ENCODE peak calls at places on chromosomes 2 and 18, in four cellular contexts. One of them, this sample, is unnamed.

GRCh38 chr2:16149349-16150243 is 209.2 kb downstream of the MYCN start:
- DNase-seq in pancreas: no peak
- DNase-seq in K562: no peak
- DNase-seq in choroid plexus epithelial cell: no peak
- DNase-seq in this sample: no peak

GRCh38 chr2:233689498-233689897 is 3.2 kb upstream of the UGT1A6 start:
- DNase-seq in pancreas: no peak
- DNase-seq in K562: no peak
- DNase-seq in choroid plexus epithelial cell: peak; percentile 14
- DNase-seq in this sample: no peak

GRCh38 chr18:24799720-24800119 is 339.3 kb downstream of the HRH4 start:
- DNase-seq in pancreas: no peak
- DNase-seq in K562: no peak
- DNase-seq in choroid plexus epithelial cell: no peak
- DNase-seq in this sample: no peak

GRCh38 chr2:138445227-138445626 is 56.3 kb upstream of the SPOPL start:
- DNase-seq in pancreas: no peak
- DNase-seq in K562: peak; percentile 14
- DNase-seq in choroid plexus epithelial cell: no peak
- DNase-seq in this sample: no peak

GRCh38 chr2:226087505-226088365 is 688.2 kb downstream of the NYAP2 start:
- DNase-seq in pancreas: no peak
- DNase-seq in K562: no peak
- DNase-seq in choroid plexus epithelial cell: no peak
- DNase-seq in this sample: no peak

GRCh38 chr18:48152549-48152948 is 222.1 kb upstream of the SMAD2 start:
- DNase-seq in pancreas: no peak
- DNase-seq in K562: no peak
- DNase-seq in choroid plexus epithelial cell: no peak
- DNase-seq in this sample: no peak

GRCh38 chr2:167553635-167554034 is 665.4 kb downstream of the XIRP2 start:
- DNase-seq in pancreas: no peak
- DNase-seq in K562: no peak
- DNase-seq in choroid plexus epithelial cell: no peak
- DNase-seq in this sample: no peak

GRCh38 chr2:98505311-98505808 is 60.7 kb downstream of the INPP4A start:
- DNase-seq in pancreas: no peak
- DNase-seq in K562: no peak
- DNase-seq in choroid plexus epithelial cell: no peak
- DNase-seq in this sample: no peak

GRCh38 chr2:31764169-31764568 is 183.4 kb upstream of the SRD5A2 start:
- DNase-seq in pancreas: no peak
- DNase-seq in K562: no peak
- DNase-seq in choroid plexus epithelial cell: no peak
- DNase-seq in this sample: no peak

GRCh38 chr2:127052068-127052770 is 54.7 kb downstream of the BIN1 start:
- DNase-seq in pancreas: no peak
- DNase-seq in K562: no peak
- DNase-seq in choroid plexus epithelial cell: no peak
- DNase-seq in this sample: no peak

GRCh38 chr2:160308915-160309314 is 108.8 kb upstream of the ITGB6 start:
- DNase-seq in pancreas: no peak
- DNase-seq in K562: no peak
- DNase-seq in choroid plexus epithelial cell: peak; percentile 79
- DNase-seq in this sample: no peak

GRCh38 chr2:217530399-217531100 is 472.2 kb downstream of the TNS1 start:
- DNase-seq in pancreas: peak; percentile 29
- DNase-seq in K562: no peak
- DNase-seq in choroid plexus epithelial cell: no peak
- DNase-seq in this sample: no peak

GRCh38 chr18:58218111-58218510 is 174.1 kb downstream of the NEDD4L start:
- DNase-seq in pancreas: no peak
- DNase-seq in K562: no peak
- DNase-seq in choroid plexus epithelial cell: peak; percentile 46
- DNase-seq in this sample: no peak

GRCh38 chr2:69278366-69278765 is 108.7 kb downstream of the GFPT1 start:
- DNase-seq in pancreas: no peak
- DNase-seq in K562: no peak
- DNase-seq in choroid plexus epithelial cell: peak; percentile 47
- DNase-seq in this sample: no peak

GRCh38 chr2:4134881-4135565 is 431.6 kb downstream of the DCDC2C start:
- DNase-seq in pancreas: no peak
- DNase-seq in K562: no peak
- DNase-seq in choroid plexus epithelial cell: no peak
- DNase-seq in this sample: no peak

GRCh38 chr2:128724994-128725393 is 406.3 kb upstream of the HS6ST1 start:
- DNase-seq in pancreas: no peak
- DNase-seq in K562: no peak
- DNase-seq in choroid plexus epithelial cell: no peak
- DNase-seq in this sample: no peak

GRCh38 chr2:197846120-197846519 is 41.7 kb downstream of the PLCL1 start:
- DNase-seq in pancreas: no peak
- DNase-seq in K562: no peak
- DNase-seq in choroid plexus epithelial cell: no peak
- DNase-seq in this sample: no peak

GRCh38 chr2:68689553-68690537 is 44.8 kb upstream of the ARHGAP25 start:
- DNase-seq in pancreas: no peak
- DNase-seq in K562: no peak
- DNase-seq in choroid plexus epithelial cell: no peak
- DNase-seq in this sample: no peak

GRCh38 chr2:239150125-239151011 is 250.5 kb downstream of the HDAC4 start:
- DNase-seq in pancreas: no peak
- DNase-seq in K562: no peak
- DNase-seq in choroid plexus epithelial cell: no peak
- DNase-seq in this sample: no peak

GRCh38 chr18:26386421-26386820 is 160.2 kb downstream of the TAF4B start:
- DNase-seq in pancreas: no peak
- DNase-seq in K562: no peak
- DNase-seq in choroid plexus epithelial cell: peak; percentile 71
- DNase-seq in this sample: no peak

GRCh38 chr18:76369791-76370555 is 125.1 kb downstream of the ZNF516 start:
- DNase-seq in pancreas: no peak
- DNase-seq in K562: no peak
- DNase-seq in choroid plexus epithelial cell: no peak
- DNase-seq in this sample: no peak

GRCh38 chr2:201194097-201194496 is 11.2 kb downstream of the CASP10 start:
- DNase-seq in pancreas: no peak
- DNase-seq in K562: no peak
- DNase-seq in choroid plexus epithelial cell: no peak
- DNase-seq in this sample: no peak

GRCh38 chr18:50396005-50396404 is 21.2 kb downstream of the SKA1 start:
- DNase-seq in pancreas: no peak
- DNase-seq in K562: peak; percentile 25
- DNase-seq in choroid plexus epithelial cell: no peak
- DNase-seq in this sample: no peak

GRCh38 chr18:5073026-5073944 is 123.8 kb downstream of the AKAIN1 start:
- DNase-seq in pancreas: no peak
- DNase-seq in K562: peak; percentile 47
- DNase-seq in choroid plexus epithelial cell: peak; percentile 44
- DNase-seq in this sample: no peak

GRCh38 chr2:235098736-235099494 is 147.1 kb downstream of the SH3BP4 start:
- DNase-seq in pancreas: no peak
- DNase-seq in K562: no peak
- DNase-seq in choroid plexus epithelial cell: peak; percentile 56
- DNase-seq in this sample: no peak

GRCh38 chr2:158481116-158481515 is 24.4 kb downstream of the PKP4 start:
- DNase-seq in pancreas: no peak
- DNase-seq in K562: no peak
- DNase-seq in choroid plexus epithelial cell: no peak
- DNase-seq in this sample: no peak

GRCh38 chr18:27404855-27405254 is 219.7 kb upstream of the CHST9 start:
- DNase-seq in pancreas: no peak
- DNase-seq in K562: no peak
- DNase-seq in choroid plexus epithelial cell: no peak
- DNase-seq in this sample: no peak

GRCh38 chr18:58640891-58641610 is 12.2 kb upstream of the ALPK2 start:
- DNase-seq in pancreas: no peak
- DNase-seq in K562: no peak
- DNase-seq in choroid plexus epithelial cell: no peak
- DNase-seq in this sample: no peak

GRCh38 chr2:1366546-1367134 is 46.6 kb upstream of the TPO start:
- DNase-seq in pancreas: peak; percentile 96
- DNase-seq in K562: no peak
- DNase-seq in choroid plexus epithelial cell: no peak
- DNase-seq in this sample: no peak

GRCh38 chr2:601806-602455 is 75.3 kb downstream of the TMEM18 start:
- DNase-seq in pancreas: no peak
- DNase-seq in K562: no peak
- DNase-seq in choroid plexus epithelial cell: no peak
- DNase-seq in this sample: no peak

GRCh38 chr18:10139783-10140410 is 226.1 kb downstream of the VAPA start:
- DNase-seq in pancreas: no peak
- DNase-seq in K562: no peak
- DNase-seq in choroid plexus epithelial cell: peak; percentile 45
- DNase-seq in this sample: no peak

GRCh38 chr2:176182671-176183070 is 5.8 kb upstream of the HOXD1 start:
- DNase-seq in pancreas: no peak
- DNase-seq in K562: no peak
- DNase-seq in choroid plexus epithelial cell: no peak
- DNase-seq in this sample: no peak

GRCh38 chr2:109385506-109385905 is 228.3 kb downstream of the SEPTIN10 start:
- DNase-seq in pancreas: no peak
- DNase-seq in K562: no peak
- DNase-seq in choroid plexus epithelial cell: no peak
- DNase-seq in this sample: no peak

GRCh38 chr2:62806231-62806630 is 100.7 kb downstream of the EHBP1 start:
- DNase-seq in pancreas: no peak
- DNase-seq in K562: no peak
- DNase-seq in choroid plexus epithelial cell: peak; percentile 59
- DNase-seq in this sample: no peak

GRCh38 chr2:187847245-187848208 is 293.3 kb upstream of the TFPI start:
- DNase-seq in pancreas: no peak
- DNase-seq in K562: no peak
- DNase-seq in choroid plexus epithelial cell: no peak
- DNase-seq in this sample: no peak

GRCh38 chr2:54558188-54558975 is 102.3 kb downstream of the SPTBN1 start:
- DNase-seq in pancreas: peak; percentile 81
- DNase-seq in K562: peak; percentile 65
- DNase-seq in choroid plexus epithelial cell: peak; percentile 76
- DNase-seq in this sample: peak; percentile 60

GRCh38 chr2:230202430-230203109 is 17.2 kb downstream of the SP110 start:
- DNase-seq in pancreas: no peak
- DNase-seq in K562: no peak
- DNase-seq in choroid plexus epithelial cell: no peak
- DNase-seq in this sample: peak; percentile 39
- TF ChIP-seq CTCF in pancreas: no peak
- TF ChIP-seq CTCF in K562: peak; percentile 25
- TF ChIP-seq CTCF in choroid plexus epithelial cell: no peak
- TF ChIP-seq CTCF in this sample: no peak

DNA sequence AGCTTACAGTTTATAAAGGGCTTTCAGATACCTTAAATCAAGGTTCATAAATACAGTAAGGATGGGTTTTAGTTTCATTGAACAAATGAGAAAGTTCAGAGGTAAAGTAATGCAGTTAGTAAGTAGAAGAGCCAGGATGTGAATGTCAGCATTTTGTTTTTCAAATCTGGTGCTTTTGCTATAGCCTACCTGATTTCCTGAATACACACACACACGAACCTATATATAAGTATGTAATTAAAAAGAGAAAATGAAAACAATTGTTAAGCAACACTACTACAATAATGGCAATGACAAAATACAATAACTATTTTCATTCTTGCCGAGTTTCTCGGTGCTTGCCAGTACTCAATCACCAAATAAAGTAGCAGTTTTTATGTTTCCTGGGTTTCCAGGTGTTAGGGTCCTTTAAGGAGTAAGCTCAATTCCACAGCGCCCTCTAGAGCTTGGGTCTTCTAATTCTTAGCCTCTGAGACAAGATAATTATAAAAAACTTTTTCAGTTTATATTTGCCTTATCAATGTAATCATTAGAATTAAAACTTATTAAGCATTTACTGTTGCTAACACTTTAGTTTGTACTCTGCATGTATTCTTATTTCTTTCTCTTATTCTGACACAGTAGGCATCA is 512.9 kb upstream of the ACVR2A start:
- DNase-seq in pancreas: no peak
- DNase-seq in K562: no peak
- DNase-seq in choroid plexus epithelial cell: peak; percentile 69
- DNase-seq in this sample: no peak
- TF ChIP-seq CTCF in pancreas: no peak
- TF ChIP-seq CTCF in K562: peak; percentile 13
- TF ChIP-seq CTCF in choroid plexus epithelial cell: peak; percentile 72
- TF ChIP-seq CTCF in this sample: no peak

GRCh38 chr2:59180111-59180510 is 939.0 kb upstream of the FANCL start:
- DNase-seq in pancreas: no peak
- DNase-seq in K562: no peak
- DNase-seq in choroid plexus epithelial cell: no peak
- DNase-seq in this sample: no peak

GRCh38 chr2:59174536-59175243 is 933.6 kb upstream of the FANCL start:
- DNase-seq in pancreas: no peak
- DNase-seq in K562: no peak
- DNase-seq in choroid plexus epithelial cell: no peak
- DNase-seq in this sample: no peak

GRCh38 chr2:59173325-59173724 is 932.2 kb upstream of the FANCL start:
- DNase-seq in pancreas: no peak
- DNase-seq in K562: no peak
- DNase-seq in choroid plexus epithelial cell: no peak
- DNase-seq in this sample: no peak

GRCh38 chr2:59177748-59178147 is 936.6 kb upstream of the FANCL start:
- DNase-seq in pancreas: no peak
- DNase-seq in K562: no peak
- DNase-seq in choroid plexus epithelial cell: peak; percentile 42
- DNase-seq in this sample: no peak

GRCh38 chr2:59176737-59177136 is 935.6 kb upstream of the FANCL start:
- DNase-seq in pancreas: no peak
- DNase-seq in K562: no peak
- DNase-seq in choroid plexus epithelial cell: no peak
- DNase-seq in this sample: no peak
- TF ChIP-seq CTCF in pancreas: no peak
- TF ChIP-seq CTCF in K562: peak; percentile 27
- TF ChIP-seq CTCF in choroid plexus epithelial cell: peak; percentile 13
- TF ChIP-seq CTCF in this sample: no peak

DNA sequence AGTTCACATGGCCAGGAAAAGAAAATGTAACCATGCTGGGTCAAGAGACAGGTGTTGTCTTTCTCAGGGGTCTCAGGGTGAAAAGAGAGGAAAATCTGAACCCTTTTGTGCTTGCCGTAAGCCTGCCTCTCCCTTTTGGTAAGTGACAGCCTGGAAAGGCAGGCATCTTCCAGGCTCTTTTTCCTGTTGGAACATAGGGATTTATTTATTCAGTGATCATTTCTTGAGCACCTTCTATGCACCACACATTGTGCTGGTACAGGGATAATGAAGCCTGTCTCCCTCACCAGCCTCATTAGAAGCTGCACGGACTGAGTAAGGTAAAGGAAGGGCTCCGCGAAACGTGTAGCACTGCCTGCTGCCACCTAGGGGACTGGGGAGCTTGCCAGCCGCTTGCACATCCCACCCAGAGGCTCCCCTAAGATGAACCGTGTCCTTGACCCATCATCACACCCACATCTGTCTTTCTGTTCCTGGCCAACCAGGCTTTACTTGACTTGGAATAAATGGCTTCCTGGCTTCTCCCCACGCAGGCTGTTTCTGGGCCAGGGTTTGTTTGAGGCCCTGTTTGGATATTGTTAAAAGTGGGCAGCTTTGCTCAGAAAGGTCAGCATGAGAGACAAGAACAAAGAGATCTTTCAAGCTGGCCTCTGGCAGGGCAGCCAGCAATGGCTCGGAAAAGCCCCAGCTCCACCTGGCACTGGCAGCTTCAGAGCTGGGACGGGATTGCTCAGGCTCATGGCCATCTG is 73.3 kb upstream of the MCFD2 start:
- DNase-seq in pancreas: no peak
- DNase-seq in K562: no peak
- DNase-seq in choroid plexus epithelial cell: no peak
- DNase-seq in this sample: no peak
- TF ChIP-seq CTCF in pancreas: no peak
- TF ChIP-seq CTCF in K562: no peak
- TF ChIP-seq CTCF in choroid plexus epithelial cell: no peak
- TF ChIP-seq CTCF in this sample: no peak